ENCODE peak calls at places on chromosomes 4 and X, in nine cellular contexts. H is stomach; B is esophagus squamous epithelium; C is heart left ventricle; I is cardiac muscle cell; L is CD8-positive, alpha-beta T cell; Z is tibial nerve; W is AG10803; S is fibroblast of mammary gland. O is an unnamed sample.

GRCh38 chrX:20211261-20211786 is 55.4 kb downstream of the RPS6KA3 start:
- DNase-seq in L (no peak), Z (no peak), C (no peak), B (no peak), S (no peak), H (no peak), I (no peak), W (no peak), O (no peak)

GRCh38 chr4:139300431-139301142 is 718 bp upstream of the NAA15 start:
- DNase-seq in H (no peak), L (no peak), C (no peak), Z (no peak), B (no peak), I (peak), S (peak), W (peak), O (peak)

GRCh38 chrX:68487254-68487653 is 11.6 kb upstream of the YIPF6 start:
- DNase-seq in H (no peak), W (no peak), L (no peak), S (no peak), I (no peak), C (no peak), B (no peak), Z (no peak), O (no peak)

GRCh38 chrX:56783450-56783831 is 54.4 kb downstream of the NBDY start:
- DNase-seq in B (no peak), H (peak), C (peak), Z (no peak), S (peak), L (no peak), I (no peak), W (no peak), O (peak)

GRCh38 chrX:3129256-3129655 is 88.0 kb downstream of the ARSF start:
- DNase-seq in Z (no peak), C (no peak), L (no peak), S (peak), I (peak), B (no peak), H (no peak), W (peak), O (no peak)

GRCh38 chr4:182778222-182778982 is 138.8 kb downstream of the DCTD start:
- DNase-seq in L (no peak), W (no peak), B (no peak), C (no peak), Z (no peak), I (no peak), H (no peak), S (no peak), O (no peak)

GRCh38 chrX:84047339-84047738 is 140.7 kb downstream of the RPS6KA6 start:
- DNase-seq in I (no peak), H (no peak), W (no peak), Z (no peak), B (no peak), C (no peak), S (no peak), L (no peak), O (no peak)

GRCh38 chrX:34381241-34381640 is 249.1 kb upstream of the FAM47A start:
- DNase-seq in C (no peak), S (peak), B (no peak), H (no peak), I (peak), L (no peak), Z (no peak), W (no peak), O (no peak)

GRCh38 chr4:110527156-110527555 is 51.2 kb downstream of the ENPEP start:
- DNase-seq in L (no peak), H (no peak), Z (no peak), W (no peak), C (no peak), S (no peak), I (no peak), B (no peak), O (no peak)

GRCh38 chr4:1554876-1555265 is 129.2 kb downstream of the FAM53A start:
- DNase-seq in W (no peak), I (no peak), L (no peak), Z (no peak), B (no peak), H (peak), S (no peak), C (no peak), O (no peak)

GRCh38 chr4:11483076-11483475 is 54.4 kb upstream of the HS3ST1 start:
- DNase-seq in L (no peak), Z (no peak), S (no peak), W (no peak), H (no peak), I (no peak), B (no peak), C (no peak), O (peak)

GRCh38 chr4:182137343-182137742 is 105.9 kb upstream of the TENM3 start:
- DNase-seq in W (no peak), B (no peak), H (no peak), S (no peak), Z (no peak), C (no peak), L (no peak), I (no peak), O (peak)

GRCh38 chrX:3516051-3516541 is 169.6 kb upstream of the MXRA5 start:
- DNase-seq in I (peak), L (no peak), C (no peak), B (no peak), W (peak), S (peak), Z (peak), H (no peak), O (peak)

GRCh38 chrX:68883800-68884199 is 55.0 kb downstream of the EFNB1 start:
- DNase-seq in L (no peak), B (no peak), S (no peak), Z (no peak), W (no peak), H (no peak), C (no peak), I (no peak), O (no peak)

GRCh38 chr4:97836662-97837061 is 306.6 kb downstream of the STPG2 start:
- DNase-seq in Z (no peak), S (no peak), W (no peak), B (no peak), L (no peak), C (no peak), I (no peak), H (no peak), O (no peak)

GRCh38 chr4:143482753-143483362 is 30.6 kb upstream of the SMARCA5 start:
- DNase-seq in L (no peak), B (no peak), H (no peak), C (no peak), W (peak), S (peak), I (peak), Z (peak), O (peak)

GRCh38 chr4:122576261-122577188 is 44.3 kb downstream of the IL21 start:
- DNase-seq in W (peak), Z (peak), H (no peak), L (no peak), I (peak), S (peak), B (no peak), C (no peak), O (peak)

GRCh38 chrX:130878350-130879341 is 24.4 kb downstream of the ENOX2 start:
- DNase-seq in I (peak), C (peak), L (no peak), W (peak), B (no peak), Z (no peak), H (peak), S (peak), O (peak)

GRCh38 chrX:37995428-37995827 is 10.9 kb upstream of the SYTL5 start:
- DNase-seq in W (no peak), L (no peak), I (no peak), Z (no peak), B (no peak), S (no peak), C (no peak), H (no peak), O (no peak)

GRCh38 chr4:179307297-179308136 is 1865.3 kb upstream of the AGA start:
- DNase-seq in L (no peak), Z (peak), H (no peak), S (peak), C (no peak), I (peak), B (no peak), W (peak), O (peak)

GRCh38 chr4:79959652-79960051 is 113.4 kb downstream of the ANTXR2 start:
- DNase-seq in C (no peak), S (no peak), W (no peak), B (no peak), I (no peak), L (no peak), H (no peak), Z (no peak), O (no peak)

GRCh38 chrX:127276326-127276725 is 456.8 kb downstream of the PRR32 start:
- DNase-seq in W (no peak), C (no peak), L (no peak), B (no peak), I (no peak), S (no peak), Z (no peak), H (no peak), O (no peak)

GRCh38 chrX:20265726-20266681 is 705 bp downstream of the RPS6KA3 start:
- DNase-seq in B (peak), L (peak), C (peak), S (no peak), H (no peak), W (peak), I (no peak), Z (peak), O (no peak)

GRCh38 chr4:161466321-161466720 is 697.5 kb downstream of the FSTL5 start:
- DNase-seq in Z (no peak), H (no peak), I (no peak), L (no peak), B (no peak), S (no peak), C (no peak), W (no peak), O (no peak)

GRCh38 chr4:134201216-134202098 is at the start of gene PABPC4L:
- DNase-seq in B (no peak), W (peak), Z (peak), H (no peak), I (peak), S (peak), L (no peak), C (peak), O (peak)

DNA sequence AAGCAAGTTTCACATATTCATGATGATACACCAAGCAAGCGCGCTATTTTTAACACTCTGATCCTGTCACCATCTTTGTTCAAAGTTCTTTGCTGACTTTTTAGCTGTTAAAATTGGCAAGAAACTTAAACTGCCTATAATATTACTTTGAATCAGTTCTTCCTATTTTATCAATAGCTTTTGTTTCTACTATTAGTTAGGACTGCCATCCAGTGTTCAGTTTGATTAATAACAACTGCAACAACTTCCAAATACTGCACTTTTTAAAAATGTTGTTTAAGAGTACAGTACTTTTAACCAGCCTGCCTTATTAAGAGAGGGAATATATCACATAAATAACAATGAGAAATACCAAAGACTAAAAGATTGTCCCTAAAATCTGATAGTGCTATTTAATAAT is 614.3 kb downstream of the FAM133A start:
- DNase-seq in I (no peak), L (no peak), Z (no peak), B (no peak), W (no peak), S (no peak), C (no peak), H (no peak), O (no peak)
- TF ChIP-seq CTCF in I (no peak), L (no peak), Z (no peak), B (no peak), W (no peak), S (no peak), C (no peak), H (no peak), O (no peak)

DNA sequence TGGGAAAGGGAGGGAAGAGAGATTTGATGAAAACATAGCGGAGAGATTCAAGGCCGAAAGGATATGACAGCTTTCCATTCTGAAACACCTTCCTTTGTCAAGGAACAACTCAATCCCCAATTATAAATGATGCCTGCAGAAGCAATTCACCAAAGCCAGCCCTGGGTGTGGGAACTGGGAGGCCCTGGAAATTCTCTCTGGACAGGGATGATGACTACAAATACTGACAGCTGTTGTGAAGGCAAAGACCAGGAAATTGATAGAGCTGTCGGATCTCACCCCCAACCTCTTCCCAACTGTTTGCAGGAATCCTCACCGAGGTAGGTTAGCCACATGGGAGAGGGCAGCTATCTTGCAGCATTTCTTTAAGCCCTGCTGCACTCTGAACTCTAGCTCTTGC is 54.3 kb downstream of the CCDC149 start:
- DNase-seq in C (no peak), B (no peak), W (no peak), S (no peak), H (no peak), Z (no peak), I (no peak), L (no peak), O (no peak)
- H3K4me3 ChIP-seq in C (no peak), B (no peak), W (no peak), S (no peak), H (no peak), Z (no peak), I (no peak), L (no peak), O (no peak)

GRCh38 chrX:71911731-71912050 is 1.0 kb downstream of the NHSL2 start:
- DNase-seq in S (no peak), B (no peak), Z (no peak), C (no peak), L (no peak), I (no peak), H (no peak), W (no peak), O (no peak)

GRCh38 chrX:71908387-71908786 is 2.3 kb upstream of the NHSL2 start:
- DNase-seq in L (no peak), S (no peak), B (no peak), I (no peak), C (no peak), H (no peak), Z (no peak), W (no peak), O (no peak)

GRCh38 chrX:71911023-71911730 is 532 bp downstream of the NHSL2 start:
- DNase-seq in L (peak), H (no peak), I (no peak), C (no peak), B (no peak), S (no peak), W (no peak), Z (no peak), O (no peak)

GRCh38 chrX:71910526-71911022 is at the start of gene NHSL2:
- DNase-seq in C (peak), H (no peak), W (peak), Z (no peak), I (peak), B (no peak), L (no peak), S (peak), O (no peak)

GRCh38 chrX:71909956-71910355 is 689 bp upstream of the NHSL2 start:
- DNase-seq in W (peak), I (peak), C (peak), H (no peak), S (peak), B (no peak), Z (peak), L (no peak), O (no peak)
- TF ChIP-seq CTCF in W (peak), I (peak), C (peak), H (no peak), S (peak), B (no peak), Z (no peak), L (no peak), O (peak)

DNA sequence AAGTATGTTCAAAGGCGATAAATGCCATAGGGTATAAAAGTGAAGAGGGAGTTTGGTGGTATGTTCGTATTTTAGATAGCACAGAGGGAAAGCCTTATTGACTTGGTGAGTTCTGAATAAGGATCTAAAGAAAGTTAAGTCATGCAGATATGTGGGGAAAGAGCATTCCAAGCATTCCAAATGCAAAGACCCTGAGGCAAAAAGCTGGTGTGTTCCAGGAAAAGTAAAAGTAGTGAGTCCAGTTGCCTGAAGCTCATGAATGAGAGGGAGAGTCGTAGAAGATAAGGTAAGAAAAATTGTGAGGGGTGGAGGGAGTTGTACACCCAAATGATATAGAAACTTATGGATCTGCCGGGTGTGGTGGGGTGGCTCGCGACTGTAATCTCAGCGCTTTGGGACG is 426.7 kb downstream of the RPA4 start:
- DNase-seq in I (peak), S (no peak), W (no peak), B (no peak), L (no peak), H (no peak), Z (no peak), C (no peak), O (no peak)
- H3K4me3 ChIP-seq in I (no peak), S (no peak), W (no peak), B (no peak), L (no peak), H (no peak), Z (no peak), C (no peak), O (no peak)

GRCh38 chr4:54843106-54843505 is 185.3 kb downstream of the KIT start:
- DNase-seq in S (no peak), W (no peak), Z (no peak), L (no peak), H (no peak), I (no peak), B (no peak), C (peak), O (no peak)

GRCh38 chr4:54840992-54841768 is 183.4 kb downstream of the KIT start:
- DNase-seq in H (peak), W (peak), B (no peak), I (peak), S (peak), Z (no peak), L (no peak), C (no peak), O (peak)

GRCh38 chr4:54838301-54838700 is 180.5 kb downstream of the KIT start:
- DNase-seq in Z (no peak), W (no peak), B (no peak), S (no peak), C (no peak), I (no peak), H (no peak), L (no peak), O (no peak)

GRCh38 chr4:54842226-54843055 is 184.7 kb downstream of the KIT start:
- DNase-seq in L (no peak), I (no peak), C (no peak), W (no peak), Z (no peak), S (no peak), B (no peak), H (no peak), O (no peak)

DNA sequence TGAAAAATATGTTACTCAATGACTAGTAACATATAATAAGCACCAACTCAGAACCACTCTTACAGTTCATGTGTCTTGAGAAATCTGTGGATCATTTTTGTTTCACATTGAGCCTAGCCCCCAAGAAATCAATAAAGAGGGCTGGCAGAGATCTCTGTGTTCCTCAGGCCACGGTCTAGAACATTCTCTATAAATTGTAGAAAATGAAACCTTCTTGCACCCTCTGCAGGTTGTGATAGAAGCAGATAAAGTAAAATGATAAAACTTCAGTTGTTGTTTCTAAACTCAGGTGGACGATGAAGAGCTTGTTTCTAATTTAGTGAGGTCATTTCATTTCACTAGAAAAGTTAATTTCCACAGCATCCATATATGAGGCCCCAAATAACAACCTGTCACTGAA is 182.7 kb downstream of the KIT start:
- DNase-seq in W (no peak), I (no peak), L (no peak), H (no peak), C (no peak), B (no peak), S (no peak), Z (no peak), O (no peak)
- TF ChIP-seq CTCF in W (peak), I (no peak), L (no peak), H (no peak), C (no peak), B (no peak), S (no peak), Z (no peak), O (no peak)

GRCh38 chr4:187603093-187603395 is 392.5 kb upstream of the ZFP42 start:
- DNase-seq in B (no peak), S (peak), L (no peak), C (no peak), Z (no peak), H (no peak), I (peak), W (peak), O (peak)

GRCh38 chr4:187606581-187606980 is 389.0 kb upstream of the ZFP42 start:
- DNase-seq in B (no peak), Z (peak), S (peak), H (no peak), C (peak), I (peak), W (peak), L (no peak), O (peak)

GRCh38 chr4:187598246-187598645 is 397.3 kb upstream of the ZFP42 start:
- DNase-seq in H (no peak), S (peak), I (no peak), W (peak), L (no peak), Z (no peak), C (no peak), B (no peak), O (peak)

GRCh38 chr4:187604984-187605383 is 390.6 kb upstream of the ZFP42 start:
- DNase-seq in H (no peak), I (no peak), L (no peak), Z (no peak), S (no peak), B (no peak), W (no peak), C (no peak), O (no peak)

DNA sequence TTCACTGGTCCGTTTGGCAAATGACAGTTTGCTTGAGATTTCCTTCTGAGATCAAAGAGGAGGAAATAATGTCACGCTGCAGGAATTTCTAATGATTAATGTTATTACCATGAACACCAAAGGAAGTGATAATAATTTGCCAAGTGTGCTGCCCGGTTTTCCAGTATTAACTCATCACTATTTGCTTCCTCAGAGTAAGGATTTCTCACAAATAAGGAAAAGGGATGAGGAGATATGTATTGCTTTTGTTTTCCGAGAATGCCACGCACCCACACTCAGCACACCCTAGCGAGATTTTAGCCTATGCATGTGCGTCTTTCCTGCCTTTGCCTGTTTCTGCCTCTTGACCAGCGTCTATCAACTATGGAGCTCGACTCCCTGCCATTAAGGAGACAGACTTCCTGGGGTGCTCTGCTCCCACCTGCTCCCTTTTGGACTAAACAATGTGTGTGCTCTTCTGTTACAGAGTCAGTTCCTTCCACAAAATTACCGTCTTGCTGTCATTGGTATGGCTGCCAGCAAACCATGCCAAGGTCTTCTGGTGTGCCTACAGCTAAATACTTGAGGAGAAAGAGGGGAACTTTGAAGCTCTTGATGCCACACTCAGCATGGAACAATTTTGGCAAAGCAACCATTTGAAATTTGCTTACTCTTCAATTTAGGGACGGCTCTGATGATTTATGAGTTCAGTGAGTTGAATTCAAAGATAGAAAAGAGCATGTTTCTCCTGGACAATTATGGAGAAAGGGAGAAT is 393.1 kb upstream of the ZFP42 start:
- DNase-seq in S (peak), I (peak), H (no peak), L (no peak), Z (no peak), B (no peak), C (no peak), W (peak), O (peak)
- H3K4me3 ChIP-seq in S (no peak), I (no peak), H (no peak), L (no peak), Z (no peak), B (no peak), C (no peak), W (peak), O (no peak)